ENCODE peak calls at places on chromosomes 5 and 9, in seven cellular contexts. H is colonic mucosa, F is psoas muscle, Y is ovary, Q is prostate gland, L is HCT116, J is mucosa of descending colon. D is an unnamed sample.

GRCh38 chr9:20906326-20906725 is 125.1 kb downstream of the HACD4 start:
- DNase-seq in H (no peak), F (no peak), Y (no peak), Q (no peak), L (no peak), J (no peak), D (no peak)

GRCh38 chr9:116671605-116672004 is 15.5 kb upstream of the TRIM32 start:
- DNase-seq in H (no peak), F (no peak), Y (no peak), Q (no peak), L (no peak), J (no peak), D (no peak)

GRCh38 chr9:122444366-122444765 is 33.4 kb downstream of the OR1J1 start:
- DNase-seq in H (no peak), F (no peak), Y (no peak), Q (no peak), L (no peak), J (no peak), D (peak; percentile 30)

GRCh38 chr5:125093776-125094175 is 347.3 kb upstream of the ZNF608 start:
- DNase-seq in H (no peak), F (no peak), Y (no peak), Q (no peak), L (peak; percentile 47), J (no peak), D (peak; percentile 90)

GRCh38 chr9:68794898-68795297 is 89.9 kb downstream of the PIP5K1B start:
- DNase-seq in H (no peak), F (no peak), Y (no peak), Q (no peak), L (no peak), J (no peak), D (no peak)

GRCh38 chr5:133222979-133223378 is 171.2 kb downstream of the HSPA4 start:
- DNase-seq in H (no peak), F (no peak), Y (no peak), Q (no peak), L (no peak), J (no peak), D (peak; percentile 43)

GRCh38 chr9:113393281-113393680 is 7.8 kb downstream of the ALAD start:
- DNase-seq in H (no peak), F (no peak), Y (no peak), Q (no peak), L (no peak), J (no peak), D (no peak)

GRCh38 chr5:122699226-122699625 is 75.7 kb upstream of the SNX2 start:
- DNase-seq in H (no peak), F (no peak), Y (no peak), Q (no peak), L (no peak), J (no peak), D (no peak)

GRCh38 chr9:94757158-94757557 is 30.7 kb downstream of the AOPEP start:
- DNase-seq in H (no peak), F (no peak), Y (no peak), Q (no peak), L (no peak), J (no peak), D (peak; percentile 88)

GRCh38 chr9:124795881-124796415 is 19.0 kb downstream of the OLFML2A start:
- DNase-seq in H (no peak), F (no peak), Y (no peak), Q (no peak), L (no peak), J (no peak), D (no peak)

GRCh38 chr9:89448821-89449220 is 49.1 kb downstream of the SEMA4D start:
- DNase-seq in H (no peak), F (no peak), Y (no peak), Q (no peak), L (no peak), J (no peak), D (peak; percentile 35)

GRCh38 chr9:93451762-93452709 is 551 bp downstream of the FAM120A start:
- DNase-seq in H (peak; percentile 42), F (peak; percentile 84), Y (peak; percentile 69), Q (peak; percentile 26), L (no peak), J (peak; percentile 52), D (peak; percentile 80)

GRCh38 chr9:97543568-97543967 is 42.1 kb downstream of the TMOD1 start:
- DNase-seq in H (no peak), F (no peak), Y (no peak), Q (no peak), L (peak; percentile 10), J (no peak), D (no peak)

GRCh38 chr9:96048954-96049831 is 173.7 kb downstream of the ERCC6L2 start:
- DNase-seq in H (no peak), F (peak; percentile 64), Y (no peak), Q (peak; percentile 88), L (no peak), J (no peak), D (no peak)

GRCh38 chr5:114305402-114306207 is 56.3 kb upstream of the KCNN2 start:
- DNase-seq in H (no peak), F (no peak), Y (no peak), Q (no peak), L (no peak), J (no peak), D (peak; percentile 19)

GRCh38 chr5:176366575-176366894 is 1.2 kb downstream of the ARL10 start:
- DNase-seq in H (no peak), F (no peak), Y (no peak), Q (no peak), L (no peak), J (no peak), D (peak; percentile 36)

GRCh38 chr5:13567819-13568218 is 376.7 kb downstream of the DNAH5 start:
- DNase-seq in H (no peak), F (no peak), Y (no peak), Q (no peak), L (no peak), J (no peak), D (peak; percentile 78)

GRCh38 chr9:2655411-2655901 is 33.9 kb downstream of the VLDLR start:
- DNase-seq in H (no peak), F (no peak), Y (no peak), Q (no peak), L (no peak), J (no peak), D (peak; percentile 72)

GRCh38 chr9:125493384-125493783 is 213.6 kb downstream of the MAPKAP1 start:
- DNase-seq in H (peak; percentile 71), F (no peak), Y (no peak), Q (no peak), L (no peak), J (peak; percentile 58), D (no peak)

GRCh38 chr5:113057437-113058052 is 80.9 kb downstream of the DCP2 start:
- DNase-seq in H (no peak), F (no peak), Y (peak; percentile 11), Q (peak; percentile 68), L (no peak), J (no peak), D (peak; percentile 9)

GRCh38 chr9:36140086-36141084 is 3.9 kb downstream of the GLIPR2 start:
- DNase-seq in H (no peak), F (no peak), Y (no peak), Q (no peak), L (no peak), J (no peak), D (peak; percentile 66)

GRCh38 chr5:111366388-111366787 is 142.2 kb downstream of the CAMK4 start:
- DNase-seq in H (no peak), F (no peak), Y (no peak), Q (no peak), L (no peak), J (no peak), D (no peak)

DNA sequence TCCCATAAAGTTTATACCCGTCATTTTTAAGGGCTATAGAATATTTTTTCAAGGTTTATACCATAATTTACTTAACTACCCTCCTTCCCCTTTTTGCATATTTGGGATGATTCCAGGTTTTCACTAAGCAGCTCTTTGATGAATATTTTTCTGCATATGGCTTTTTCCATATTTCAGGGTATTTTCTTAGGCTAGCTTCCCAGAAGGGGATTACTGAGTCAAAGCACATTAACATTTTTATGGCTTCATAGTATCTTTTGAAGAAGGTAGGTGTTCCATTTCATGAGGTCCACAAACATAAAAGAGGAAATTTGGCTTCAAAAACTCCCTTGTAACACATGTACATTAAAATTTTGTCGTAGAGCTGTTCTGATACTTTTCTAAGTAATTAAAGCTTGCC is 14.6 kb upstream of the COL15A1 start:
- DNase-seq in H (no peak), F (no peak), Y (no peak), Q (no peak), L (no peak), J (no peak), D (no peak)
- H3K4me1 ChIP-seq in H (no peaks in the 10 kb centered on the region), F (no peaks in the 10 kb centered on the region), Y (peaks cover 8% of the 10 kb centered on the region), Q (no peaks in the 10 kb centered on the region), L (no peaks in the 10 kb centered on the region), J (no peaks in the 10 kb centered on the region), D (peaks cover 10% of the 10 kb centered on the region)

GRCh38 chr9:136844766-136845464 is 2.6 kb downstream of the AJM1 start:
- DNase-seq in H (no peak), F (no peak), Y (no peak), Q (no peak), L (no peak), J (no peak), D (no peak)
- H3K4me1 ChIP-seq in H (peaks cover 36% of the 10 kb centered on the region), F (peaks cover 16% of the 10 kb centered on the region), Y (peaks cover 17% of the 10 kb centered on the region), Q (peaks cover 13% of the 10 kb centered on the region), L (peaks cover 48% of the 10 kb centered on the region), J (peaks cover 49% of the 10 kb centered on the region), D (peaks cover 21% of the 10 kb centered on the region)

DNA sequence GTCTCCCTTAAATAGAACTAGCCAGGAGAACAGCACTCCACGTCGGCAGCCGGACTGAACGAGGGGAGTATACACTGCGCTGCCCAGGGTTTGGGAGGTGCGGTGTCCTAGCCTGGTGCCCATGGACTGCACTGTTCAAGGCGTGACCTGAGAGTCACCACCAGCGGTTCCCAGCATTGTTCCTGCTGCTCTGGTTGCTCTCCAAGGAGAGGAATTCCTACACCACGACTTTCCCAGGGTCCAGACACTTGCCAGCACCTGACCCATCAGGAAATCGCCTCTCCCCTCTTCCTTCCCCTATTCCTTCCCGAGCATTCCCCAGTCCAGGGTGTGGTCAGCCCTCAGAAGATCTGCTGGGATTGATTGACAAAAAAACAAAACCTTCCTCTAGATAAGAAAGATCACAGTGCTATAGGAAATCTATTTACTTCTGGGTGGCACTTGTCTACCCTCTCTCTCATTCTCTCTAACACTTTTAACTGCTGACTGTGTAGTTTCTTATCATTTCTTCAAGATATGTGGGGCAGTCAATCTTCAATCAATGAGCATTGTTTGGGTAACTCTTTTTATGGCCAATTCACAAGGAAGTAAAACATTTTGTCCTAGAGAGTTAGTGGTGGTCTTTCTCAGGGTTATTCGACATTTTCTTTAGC is 297.8 kb upstream of the ACTBL2 start:
- DNase-seq in H (no peak), F (no peak), Y (no peak), Q (no peak), L (no peak), J (no peak), D (no peak)
- H3K4me1 ChIP-seq in H (no peaks in the 10 kb centered on the region), F (peaks cover 23% of the 10 kb centered on the region), Y (peaks cover 3% of the 10 kb centered on the region), Q (no peaks in the 10 kb centered on the region), L (peaks cover 8% of the 10 kb centered on the region), J (no peaks in the 10 kb centered on the region), D (peaks cover 44% of the 10 kb centered on the region)

GRCh38 chr9:82987790-82988189 is 75.2 kb downstream of the RASEF start:
- DNase-seq in H (peak; percentile 52), F (no peak), Y (no peak), Q (no peak), L (no peak), J (peak; percentile 60), D (peak; percentile 15)
- H3K4me1 ChIP-seq in H (peaks cover 6% of the 10 kb centered on the region), F (no peaks in the 10 kb centered on the region), Y (peaks cover 2% of the 10 kb centered on the region), Q (no peaks in the 10 kb centered on the region), L (no peaks in the 10 kb centered on the region), J (peaks cover 19% of the 10 kb centered on the region), D (no peaks in the 10 kb centered on the region)

D was measured in osteoblast.